ENCODE peak calls at places on chromosomes 1 and 21, in ten cellular contexts. One of them, this sample, is unnamed.

GRCh38 chr1:34688358-34688757 is 66.5 kb upstream of the GJB5 start:
- DNase-seq in AG04450: no peak
- DNase-seq in CD8-positive, alpha-beta T cell: no peak
- DNase-seq in CD14-positive monocyte: no peak
- DNase-seq in HS-5: no peak
- DNase-seq in fibroblast of lung: no peak
- DNase-seq in pancreas: peak; percentile 15
- DNase-seq in activated CD8-positive, alpha-beta memory T cell treated with anti-CD3 and anti-CD28 coated beads for 1 hour: no peak
- DNase-seq in CD4-positive, alpha-beta T cell: no peak
- DNase-seq in activated T-helper 1 cell treated with Interleukin-2 at 50 U/mL for 16 hours: no peak
- DNase-seq in this sample: no peak

GRCh38 chr1:44210595-44210994 is 2.7 kb upstream of the DMAP1 start:
- DNase-seq in activated CD8-positive, alpha-beta memory T cell treated with anti-CD3 and anti-CD28 coated beads for 1 hour: no peak
- DNase-seq in AG04450: no peak
- DNase-seq in CD14-positive monocyte: no peak
- DNase-seq in CD8-positive, alpha-beta T cell: no peak
- DNase-seq in CD4-positive, alpha-beta T cell: no peak
- DNase-seq in activated T-helper 1 cell treated with Interleukin-2 at 50 U/mL for 16 hours: no peak
- DNase-seq in HS-5: no peak
- DNase-seq in fibroblast of lung: no peak
- DNase-seq in pancreas: no peak
- DNase-seq in this sample: no peak

GRCh38 chr1:37719572-37720195 is 27.4 kb downstream of the CDCA8 start:
- DNase-seq in activated CD8-positive, alpha-beta memory T cell treated with anti-CD3 and anti-CD28 coated beads for 1 hour: no peak
- DNase-seq in CD8-positive, alpha-beta T cell: no peak
- DNase-seq in HS-5: no peak
- DNase-seq in CD4-positive, alpha-beta T cell: no peak
- DNase-seq in pancreas: no peak
- DNase-seq in AG04450: no peak
- DNase-seq in fibroblast of lung: peak; percentile 6
- DNase-seq in activated T-helper 1 cell treated with Interleukin-2 at 50 U/mL for 16 hours: no peak
- DNase-seq in CD14-positive monocyte: no peak
- DNase-seq in this sample: no peak

GRCh38 chr1:26288311-26288941 is 8.5 kb downstream of the SH3BGRL3 start:
- DNase-seq in CD14-positive monocyte: peak; percentile 88
- DNase-seq in HS-5: no peak
- DNase-seq in activated T-helper 1 cell treated with Interleukin-2 at 50 U/mL for 16 hours: peak; percentile 45
- DNase-seq in pancreas: no peak
- DNase-seq in CD8-positive, alpha-beta T cell: peak; percentile 50
- DNase-seq in activated CD8-positive, alpha-beta memory T cell treated with anti-CD3 and anti-CD28 coated beads for 1 hour: no peak
- DNase-seq in AG04450: no peak
- DNase-seq in CD4-positive, alpha-beta T cell: peak; percentile 53
- DNase-seq in fibroblast of lung: no peak
- DNase-seq in this sample: no peak

GRCh38 chr1:235919127-235919796 is 52.6 kb upstream of the LYST start:
- DNase-seq in CD14-positive monocyte: no peak
- DNase-seq in activated T-helper 1 cell treated with Interleukin-2 at 50 U/mL for 16 hours: no peak
- DNase-seq in CD4-positive, alpha-beta T cell: no peak
- DNase-seq in AG04450: no peak
- DNase-seq in activated CD8-positive, alpha-beta memory T cell treated with anti-CD3 and anti-CD28 coated beads for 1 hour: no peak
- DNase-seq in pancreas: no peak
- DNase-seq in CD8-positive, alpha-beta T cell: no peak
- DNase-seq in HS-5: no peak
- DNase-seq in fibroblast of lung: peak; percentile 47
- DNase-seq in this sample: no peak

GRCh38 chr1:158199840-158200239 is 19.1 kb downstream of the CD1D start:
- DNase-seq in pancreas: no peak
- DNase-seq in CD4-positive, alpha-beta T cell: no peak
- DNase-seq in CD8-positive, alpha-beta T cell: no peak
- DNase-seq in CD14-positive monocyte: no peak
- DNase-seq in fibroblast of lung: peak; percentile 68
- DNase-seq in AG04450: no peak
- DNase-seq in activated CD8-positive, alpha-beta memory T cell treated with anti-CD3 and anti-CD28 coated beads for 1 hour: no peak
- DNase-seq in HS-5: no peak
- DNase-seq in activated T-helper 1 cell treated with Interleukin-2 at 50 U/mL for 16 hours: no peak
- DNase-seq in this sample: no peak

GRCh38 chr1:21175670-21176581 is 771 bp downstream of the EIF4G3 start:
- DNase-seq in pancreas: peak; percentile 40
- DNase-seq in HS-5: no peak
- DNase-seq in CD14-positive monocyte: no peak
- DNase-seq in CD8-positive, alpha-beta T cell: peak; percentile 20
- DNase-seq in fibroblast of lung: no peak
- DNase-seq in AG04450: no peak
- DNase-seq in CD4-positive, alpha-beta T cell: no peak
- DNase-seq in activated T-helper 1 cell treated with Interleukin-2 at 50 U/mL for 16 hours: peak; percentile 30
- DNase-seq in activated CD8-positive, alpha-beta memory T cell treated with anti-CD3 and anti-CD28 coated beads for 1 hour: no peak
- DNase-seq in this sample: no peak

GRCh38 chr1:198604973-198605372 is 33.9 kb upstream of the PTPRC start:
- DNase-seq in activated T-helper 1 cell treated with Interleukin-2 at 50 U/mL for 16 hours: no peak
- DNase-seq in CD14-positive monocyte: no peak
- DNase-seq in AG04450: no peak
- DNase-seq in HS-5: no peak
- DNase-seq in pancreas: no peak
- DNase-seq in fibroblast of lung: no peak
- DNase-seq in activated CD8-positive, alpha-beta memory T cell treated with anti-CD3 and anti-CD28 coated beads for 1 hour: no peak
- DNase-seq in CD8-positive, alpha-beta T cell: no peak
- DNase-seq in CD4-positive, alpha-beta T cell: no peak
- DNase-seq in this sample: no peak

GRCh38 chr1:180507826-180508724 is 5.7 kb upstream of the ACBD6 start:
- DNase-seq in CD14-positive monocyte: no peak
- DNase-seq in CD4-positive, alpha-beta T cell: no peak
- DNase-seq in CD8-positive, alpha-beta T cell: no peak
- DNase-seq in pancreas: no peak
- DNase-seq in HS-5: no peak
- DNase-seq in AG04450: peak; percentile 85
- DNase-seq in activated T-helper 1 cell treated with Interleukin-2 at 50 U/mL for 16 hours: no peak
- DNase-seq in activated CD8-positive, alpha-beta memory T cell treated with anti-CD3 and anti-CD28 coated beads for 1 hour: no peak
- DNase-seq in fibroblast of lung: peak; percentile 96
- DNase-seq in this sample: no peak

GRCh38 chr1:203103201-203103600 is 17.4 kb upstream of the MYOG start:
- DNase-seq in CD4-positive, alpha-beta T cell: no peak
- DNase-seq in CD14-positive monocyte: no peak
- DNase-seq in activated CD8-positive, alpha-beta memory T cell treated with anti-CD3 and anti-CD28 coated beads for 1 hour: no peak
- DNase-seq in fibroblast of lung: no peak
- DNase-seq in HS-5: no peak
- DNase-seq in activated T-helper 1 cell treated with Interleukin-2 at 50 U/mL for 16 hours: no peak
- DNase-seq in pancreas: no peak
- DNase-seq in CD8-positive, alpha-beta T cell: no peak
- DNase-seq in AG04450: no peak
- DNase-seq in this sample: no peak

GRCh38 chr1:219397511-219397910 is 215.4 kb downstream of the ZC3H11B start:
- DNase-seq in CD14-positive monocyte: no peak
- DNase-seq in activated T-helper 1 cell treated with Interleukin-2 at 50 U/mL for 16 hours: no peak
- DNase-seq in fibroblast of lung: no peak
- DNase-seq in AG04450: no peak
- DNase-seq in pancreas: no peak
- DNase-seq in HS-5: no peak
- DNase-seq in CD8-positive, alpha-beta T cell: no peak
- DNase-seq in activated CD8-positive, alpha-beta memory T cell treated with anti-CD3 and anti-CD28 coated beads for 1 hour: no peak
- DNase-seq in CD4-positive, alpha-beta T cell: no peak
- DNase-seq in this sample: no peak

GRCh38 chr1:156150107-156151000 is 3.0 kb upstream of the SEMA4A start:
- DNase-seq in fibroblast of lung: no peak
- DNase-seq in activated T-helper 1 cell treated with Interleukin-2 at 50 U/mL for 16 hours: no peak
- DNase-seq in pancreas: no peak
- DNase-seq in HS-5: no peak
- DNase-seq in AG04450: no peak
- DNase-seq in CD14-positive monocyte: peak; percentile 74
- DNase-seq in CD8-positive, alpha-beta T cell: no peak
- DNase-seq in CD4-positive, alpha-beta T cell: no peak
- DNase-seq in activated CD8-positive, alpha-beta memory T cell treated with anti-CD3 and anti-CD28 coated beads for 1 hour: no peak
- DNase-seq in this sample: no peak

GRCh38 chr1:220908757-220909156 is 29.5 kb downstream of the HLX start:
- DNase-seq in fibroblast of lung: peak; percentile 59
- DNase-seq in activated CD8-positive, alpha-beta memory T cell treated with anti-CD3 and anti-CD28 coated beads for 1 hour: no peak
- DNase-seq in AG04450: peak; percentile 7
- DNase-seq in activated T-helper 1 cell treated with Interleukin-2 at 50 U/mL for 16 hours: no peak
- DNase-seq in CD4-positive, alpha-beta T cell: no peak
- DNase-seq in pancreas: no peak
- DNase-seq in CD14-positive monocyte: no peak
- DNase-seq in HS-5: no peak
- DNase-seq in CD8-positive, alpha-beta T cell: no peak
- DNase-seq in this sample: no peak

GRCh38 chr1:119958223-119958622 is 61.9 kb upstream of the ADAM30 start:
- DNase-seq in AG04450: no peak
- DNase-seq in activated CD8-positive, alpha-beta memory T cell treated with anti-CD3 and anti-CD28 coated beads for 1 hour: no peak
- DNase-seq in CD14-positive monocyte: no peak
- DNase-seq in HS-5: no peak
- DNase-seq in fibroblast of lung: no peak
- DNase-seq in pancreas: no peak
- DNase-seq in CD8-positive, alpha-beta T cell: no peak
- DNase-seq in activated T-helper 1 cell treated with Interleukin-2 at 50 U/mL for 16 hours: no peak
- DNase-seq in CD4-positive, alpha-beta T cell: no peak
- DNase-seq in this sample: no peak

GRCh38 chr1:66750578-66750977 is 1.7 kb upstream of the DYNLT5 start:
- DNase-seq in fibroblast of lung: no peak
- DNase-seq in activated CD8-positive, alpha-beta memory T cell treated with anti-CD3 and anti-CD28 coated beads for 1 hour: no peak
- DNase-seq in CD8-positive, alpha-beta T cell: no peak
- DNase-seq in AG04450: no peak
- DNase-seq in CD14-positive monocyte: no peak
- DNase-seq in HS-5: no peak
- DNase-seq in pancreas: no peak
- DNase-seq in CD4-positive, alpha-beta T cell: no peak
- DNase-seq in activated T-helper 1 cell treated with Interleukin-2 at 50 U/mL for 16 hours: no peak
- DNase-seq in this sample: no peak

GRCh38 chr1:244052011-244052727 is 1.1 kb downstream of the ZBTB18 start:
- DNase-seq in pancreas: no peak
- DNase-seq in CD14-positive monocyte: no peak
- DNase-seq in fibroblast of lung: no peak
- DNase-seq in CD8-positive, alpha-beta T cell: no peak
- DNase-seq in AG04450: no peak
- DNase-seq in HS-5: no peak
- DNase-seq in CD4-positive, alpha-beta T cell: no peak
- DNase-seq in activated T-helper 1 cell treated with Interleukin-2 at 50 U/mL for 16 hours: no peak
- DNase-seq in activated CD8-positive, alpha-beta memory T cell treated with anti-CD3 and anti-CD28 coated beads for 1 hour: no peak
- DNase-seq in this sample: no peak

GRCh38 chr1:205961970-205962820 is 18.9 kb upstream of the SLC26A9 start:
- DNase-seq in pancreas: no peak
- DNase-seq in CD4-positive, alpha-beta T cell: no peak
- DNase-seq in activated T-helper 1 cell treated with Interleukin-2 at 50 U/mL for 16 hours: no peak
- DNase-seq in CD8-positive, alpha-beta T cell: no peak
- DNase-seq in HS-5: no peak
- DNase-seq in AG04450: no peak
- DNase-seq in fibroblast of lung: peak; percentile 12
- DNase-seq in CD14-positive monocyte: no peak
- DNase-seq in activated CD8-positive, alpha-beta memory T cell treated with anti-CD3 and anti-CD28 coated beads for 1 hour: no peak
- DNase-seq in this sample: no peak

GRCh38 chr1:245621589-245621988 is 466.8 kb downstream of the KIF26B start:
- DNase-seq in CD4-positive, alpha-beta T cell: no peak
- DNase-seq in fibroblast of lung: no peak
- DNase-seq in CD14-positive monocyte: no peak
- DNase-seq in activated CD8-positive, alpha-beta memory T cell treated with anti-CD3 and anti-CD28 coated beads for 1 hour: no peak
- DNase-seq in HS-5: no peak
- DNase-seq in AG04450: no peak
- DNase-seq in activated T-helper 1 cell treated with Interleukin-2 at 50 U/mL for 16 hours: no peak
- DNase-seq in pancreas: no peak
- DNase-seq in CD8-positive, alpha-beta T cell: no peak
- DNase-seq in this sample: no peak

GRCh38 chr1:8706995-8707396 is 110.4 kb downstream of the RERE start:
- DNase-seq in fibroblast of lung: peak; percentile 19
- DNase-seq in pancreas: no peak
- DNase-seq in activated T-helper 1 cell treated with Interleukin-2 at 50 U/mL for 16 hours: no peak
- DNase-seq in activated CD8-positive, alpha-beta memory T cell treated with anti-CD3 and anti-CD28 coated beads for 1 hour: no peak
- DNase-seq in CD4-positive, alpha-beta T cell: no peak
- DNase-seq in HS-5: no peak
- DNase-seq in AG04450: no peak
- DNase-seq in CD14-positive monocyte: no peak
- DNase-seq in CD8-positive, alpha-beta T cell: no peak
- DNase-seq in this sample: no peak

GRCh38 chr1:64645742-64646141 is 99.1 kb upstream of the RAVER2 start:
- DNase-seq in CD14-positive monocyte: no peak
- DNase-seq in HS-5: no peak
- DNase-seq in fibroblast of lung: no peak
- DNase-seq in CD8-positive, alpha-beta T cell: no peak
- DNase-seq in activated CD8-positive, alpha-beta memory T cell treated with anti-CD3 and anti-CD28 coated beads for 1 hour: no peak
- DNase-seq in AG04450: no peak
- DNase-seq in activated T-helper 1 cell treated with Interleukin-2 at 50 U/mL for 16 hours: no peak
- DNase-seq in pancreas: no peak
- DNase-seq in CD4-positive, alpha-beta T cell: no peak
- DNase-seq in this sample: no peak

GRCh38 chr1:109385417-109385816 is 12.3 kb downstream of the SORT1 start:
- DNase-seq in activated CD8-positive, alpha-beta memory T cell treated with anti-CD3 and anti-CD28 coated beads for 1 hour: no peak
- DNase-seq in CD14-positive monocyte: no peak
- DNase-seq in HS-5: no peak
- DNase-seq in CD4-positive, alpha-beta T cell: no peak
- DNase-seq in AG04450: no peak
- DNase-seq in pancreas: no peak
- DNase-seq in CD8-positive, alpha-beta T cell: no peak
- DNase-seq in fibroblast of lung: peak; percentile 78
- DNase-seq in activated T-helper 1 cell treated with Interleukin-2 at 50 U/mL for 16 hours: no peak
- DNase-seq in this sample: no peak

GRCh38 chr1:11648732-11649158 is 5.5 kb downstream of the FBXO2 start:
- DNase-seq in CD4-positive, alpha-beta T cell: no peak
- DNase-seq in CD8-positive, alpha-beta T cell: peak; percentile 14
- DNase-seq in AG04450: no peak
- DNase-seq in activated T-helper 1 cell treated with Interleukin-2 at 50 U/mL for 16 hours: no peak
- DNase-seq in CD14-positive monocyte: no peak
- DNase-seq in fibroblast of lung: no peak
- DNase-seq in pancreas: no peak
- DNase-seq in activated CD8-positive, alpha-beta memory T cell treated with anti-CD3 and anti-CD28 coated beads for 1 hour: no peak
- DNase-seq in HS-5: no peak
- DNase-seq in this sample: no peak

GRCh38 chr1:235865565-235866206 is 1.0 kb downstream of the LYST start:
- DNase-seq in AG04450: no peak
- DNase-seq in activated T-helper 1 cell treated with Interleukin-2 at 50 U/mL for 16 hours: no peak
- DNase-seq in pancreas: no peak
- DNase-seq in CD14-positive monocyte: no peak
- DNase-seq in CD8-positive, alpha-beta T cell: no peak
- DNase-seq in fibroblast of lung: no peak
- DNase-seq in activated CD8-positive, alpha-beta memory T cell treated with anti-CD3 and anti-CD28 coated beads for 1 hour: no peak
- DNase-seq in HS-5: no peak
- DNase-seq in CD4-positive, alpha-beta T cell: no peak
- DNase-seq in this sample: no peak

GRCh38 chr1:22210176-22210575 is 67.3 kb upstream of the WNT4 start:
- DNase-seq in fibroblast of lung: no peak
- DNase-seq in activated CD8-positive, alpha-beta memory T cell treated with anti-CD3 and anti-CD28 coated beads for 1 hour: no peak
- DNase-seq in pancreas: no peak
- DNase-seq in HS-5: no peak
- DNase-seq in CD4-positive, alpha-beta T cell: no peak
- DNase-seq in CD14-positive monocyte: no peak
- DNase-seq in activated T-helper 1 cell treated with Interleukin-2 at 50 U/mL for 16 hours: no peak
- DNase-seq in AG04450: no peak
- DNase-seq in CD8-positive, alpha-beta T cell: no peak
- DNase-seq in this sample: no peak

GRCh38 chr21:45630066-45630694 is 13.3 kb upstream of the PCBP3 start:
- DNase-seq in pancreas: no peak
- DNase-seq in activated T-helper 1 cell treated with Interleukin-2 at 50 U/mL for 16 hours: no peak
- DNase-seq in HS-5: no peak
- DNase-seq in fibroblast of lung: no peak
- DNase-seq in AG04450: no peak
- DNase-seq in CD8-positive, alpha-beta T cell: no peak
- DNase-seq in activated CD8-positive, alpha-beta memory T cell treated with anti-CD3 and anti-CD28 coated beads for 1 hour: no peak
- DNase-seq in CD14-positive monocyte: no peak
- DNase-seq in CD4-positive, alpha-beta T cell: no peak
- DNase-seq in this sample: no peak

GRCh38 chr21:29295066-29295650 is 3.6 kb upstream of the BACH1 start:
- DNase-seq in pancreas: no peak
- DNase-seq in CD14-positive monocyte: no peak
- DNase-seq in activated CD8-positive, alpha-beta memory T cell treated with anti-CD3 and anti-CD28 coated beads for 1 hour: no peak
- DNase-seq in fibroblast of lung: no peak
- DNase-seq in activated T-helper 1 cell treated with Interleukin-2 at 50 U/mL for 16 hours: no peak
- DNase-seq in HS-5: no peak
- DNase-seq in CD4-positive, alpha-beta T cell: peak; percentile 29
- DNase-seq in CD8-positive, alpha-beta T cell: no peak
- DNase-seq in AG04450: no peak
- DNase-seq in this sample: no peak

GRCh38 chr1:226821719-226822085 is 48.7 kb upstream of the PSEN2 start:
- DNase-seq in pancreas: no peak
- DNase-seq in CD14-positive monocyte: no peak
- DNase-seq in CD4-positive, alpha-beta T cell: no peak
- DNase-seq in activated CD8-positive, alpha-beta memory T cell treated with anti-CD3 and anti-CD28 coated beads for 1 hour: no peak
- DNase-seq in AG04450: peak; percentile 37
- DNase-seq in HS-5: peak; percentile 11
- DNase-seq in CD8-positive, alpha-beta T cell: no peak
- DNase-seq in fibroblast of lung: peak; percentile 78
- DNase-seq in activated T-helper 1 cell treated with Interleukin-2 at 50 U/mL for 16 hours: no peak
- DNase-seq in this sample: no peak

This sample was measured in cortex of kidney.